ENCODE peak calls at places on chromosomes 6 and 20, in seven cellular contexts. Z is ureter, P is NCI-H1436 treated with DMSO at 0.1 percent for 48 hours, D is DMS153, T is lower lobe of right lung, N is LoVo, L is choroid plexus epithelial cell. X is an unnamed sample.

GRCh38 chr6:136304410-136304809 is 14.8 kb upstream of the BCLAF1 start:
- DNase-seq in D (no peak), N (no peak), Z (no peak), L (no peak), T (no peak), P (no peak), X (no peak)

GRCh38 chr20:48584391-48585249 is 243.2 kb downstream of the PREX1 start:
- DNase-seq in Z (no peak), P (no peak), D (peak), T (no peak), N (no peak), L (no peak), X (peak)

GRCh38 chr20:56572178-56572577 is 39.1 kb downstream of the FAM209B start:
- DNase-seq in P (no peak), L (peak), D (no peak), N (no peak), Z (no peak), T (no peak), X (no peak)

GRCh38 chr20:61127311-61128044 is 124.6 kb upstream of the CDH4 start:
- DNase-seq in Z (no peak), P (no peak), D (no peak), N (no peak), T (no peak), L (peak), X (no peak)

GRCh38 chr6:130771741-130772140 is 55.5 kb upstream of the SMLR1 start:
- DNase-seq in Z (no peak), N (no peak), L (no peak), D (no peak), T (no peak), P (no peak), X (no peak)

GRCh38 chr20:25033250-25033940 is 24.5 kb downstream of the ACSS1 start:
- DNase-seq in P (no peak), Z (no peak), L (peak), T (peak), N (no peak), D (no peak), X (peak)

GRCh38 chr6:169933839-169934698 is 182.6 kb downstream of the ERMARD start:
- DNase-seq in L (no peak), D (no peak), T (peak), P (no peak), N (no peak), Z (peak), X (no peak)

GRCh38 chr20:51512645-51513044 is 29.9 kb downstream of the NFATC2 start:
- DNase-seq in L (no peak), P (no peak), D (no peak), T (no peak), Z (no peak), N (no peak), X (no peak)

GRCh38 chr6:141421378-141421777 is 711.3 kb upstream of the GJE1 start:
- DNase-seq in N (no peak), Z (no peak), D (no peak), P (no peak), L (peak), T (no peak), X (no peak)

GRCh38 chr6:63637865-63638445 is 2.4 kb downstream of the PHF3 start:
- DNase-seq in N (no peak), T (no peak), D (no peak), P (no peak), L (peak), Z (no peak), X (no peak)

GRCh38 chr6:137977814-137978213 is 110.8 kb downstream of the TNFAIP3 start:
- DNase-seq in T (no peak), Z (no peak), N (no peak), L (no peak), D (no peak), P (no peak), X (no peak)

GRCh38 chr6:49890988-49891387 is 24.7 kb upstream of the CRISP1 start:
- DNase-seq in L (no peak), Z (no peak), D (no peak), T (no peak), N (no peak), P (no peak), X (no peak)

GRCh38 chr20:23926526-23926880 is 47.0 kb upstream of the CST5 start:
- DNase-seq in Z (no peak), T (no peak), P (no peak), L (no peak), N (no peak), D (no peak), X (no peak)

GRCh38 chr20:4029505-4030467 is 14.4 kb upstream of the RNF24 start:
- DNase-seq in D (peak), Z (no peak), N (no peak), L (no peak), P (no peak), T (no peak), X (no peak)

GRCh38 chr20:15814903-15815302 is 758.3 kb downstream of the KIF16B start:
- DNase-seq in D (no peak), Z (no peak), N (no peak), L (peak), T (no peak), P (no peak), X (no peak)

GRCh38 chr6:85452441-85452881 is 2.6 kb downstream of the NT5E start:
- DNase-seq in N (no peak), T (no peak), D (no peak), Z (no peak), P (no peak), L (peak), X (no peak)

GRCh38 chr6:24680582-24680981 is 13.7 kb downstream of the ACOT13 start:
- DNase-seq in Z (no peak), L (no peak), T (no peak), D (no peak), P (no peak), N (no peak), X (no peak)

GRCh38 chr6:137092018-137092417 is 47.3 kb upstream of the IL20RA start:
- DNase-seq in N (no peak), D (no peak), P (no peak), Z (no peak), L (no peak), T (no peak), X (peak)

GRCh38 chr6:139027620-139028182 is 844 bp upstream of the ABRACL start:
- DNase-seq in P (peak), T (no peak), Z (peak), D (peak), N (peak), L (peak), X (peak)

GRCh38 chr6:100803264-100803663 is 77.9 kb downstream of the ASCC3 start:
- DNase-seq in L (no peak), D (no peak), N (no peak), T (no peak), Z (no peak), P (no peak), X (no peak)

GRCh38 chr6:85580878-85581267 is 12.8 kb downstream of the SNX14 start:
- DNase-seq in P (no peak), N (peak), L (peak), T (no peak), D (no peak), Z (no peak), X (no peak)

GRCh38 chr20:5735845-5736530 is 14.2 kb upstream of the SHLD1 start:
- DNase-seq in T (no peak), D (no peak), N (no peak), L (no peak), Z (no peak), P (no peak), X (no peak)

X was measured in small intestine.